ENCODE peak calls at places on chromosomes 11 and 22, in ten cellular contexts. Q is cortex of kidney; G is activated CD4-positive, CD25-positive, alpha-beta regulatory T cell; D is astrocyte of the spinal cord; H is NCI-H510A treated with DMSO at 0.1 percent for 48 hours; C is kidney tubule cell; T is effector memory CD8-positive, alpha-beta T cell; Y is HEK293T; S is activated CD4-positive, alpha-beta T cell treated with anti-CD3 and anti-CD28 coated beads, Interleukin-2, amount 50 U/mL, for 24 hours; P is NCI-H146. K is an unnamed sample.
A peak's percentile ranks its signal among the peaks of the same experiment; 100 is the strongest.

GRCh38 chr11:19577849-19578619 is 134.6 kb upstream of the NAV2 start:
- DNase-seq in Q (no peak), G (no peak), D (peak; percentile 85), H (no peak), C (no peak), T (no peak), Y (no peak), S (no peak), P (no peak), K (no peak)

GRCh38 chr22:48316876-48317250 is 1510.8 kb downstream of the BRD1 start:
- DNase-seq in Q (no peak), G (no peak), D (no peak), H (no peak), C (no peak), T (no peak), Y (no peak), S (no peak), P (no peak), K (no peak)

GRCh38 chr11:107354780-107355179 is 102.8 kb downstream of the CWF19L2 start:
- DNase-seq in Q (no peak), G (no peak), D (no peak), H (no peak), C (no peak), T (no peak), Y (no peak), S (no peak), P (no peak), K (no peak)

GRCh38 chr11:96147186-96147585 is 195.8 kb downstream of the MAML2 start:
- DNase-seq in Q (no peak), G (no peak), D (no peak), H (no peak), C (no peak), T (no peak), Y (no peak), S (no peak), P (no peak), K (no peak)

GRCh38 chr22:43504068-43504467 is 92.3 kb downstream of the MPPED1 start:
- DNase-seq in Q (no peak), G (no peak), D (no peak), H (no peak), C (no peak), T (no peak), Y (no peak), S (no peak), P (no peak), K (no peak)

GRCh38 chr22:36741968-36742367 is 34.0 kb downstream of the IFT27 start:
- DNase-seq in Q (no peak), G (no peak), D (no peak), H (no peak), C (no peak), T (no peak), Y (no peak), S (no peak), P (no peak), K (no peak)

GRCh38 chr11:34439521-34440258 is 956 bp downstream of the CAT start:
- DNase-seq in Q (no peak), G (no peak), D (no peak), H (no peak), C (peak; percentile 19), T (no peak), Y (no peak), S (no peak), P (peak; percentile 11), K (peak; percentile 28)

GRCh38 chr11:129252621-129253020 is 60.5 kb upstream of the ARHGAP32 start:
- DNase-seq in Q (no peak), G (no peak), D (no peak), H (no peak), C (peak; percentile 38), T (no peak), Y (no peak), S (no peak), P (peak; percentile 2), K (no peak)

GRCh38 chr22:46671824-46672432 is 51.7 kb downstream of the GRAMD4 start:
- DNase-seq in Q (no peak), G (no peak), D (no peak), H (no peak), C (no peak), T (no peak), Y (no peak), S (no peak), P (no peak), K (no peak)

GRCh38 chr11:47469411-47470179 is 20.7 kb upstream of the RAPSN start:
- DNase-seq in Q (no peak), G (no peak), D (peak; percentile 30), H (no peak), C (no peak), T (no peak), Y (no peak), S (no peak), P (no peak), K (no peak)

GRCh38 chr11:116257092-116257491 is 515.7 kb downstream of the BUD13 start:
- DNase-seq in Q (no peak), G (no peak), D (no peak), H (peak; percentile 34), C (no peak), T (no peak), Y (peak; percentile 37), S (no peak), P (no peak), K (peak; percentile 31)

GRCh38 chr11:124195419-124195734 is 12.2 kb downstream of the OR10D3 start:
- DNase-seq in Q (no peak), G (no peak), D (no peak), H (no peak), C (no peak), T (no peak), Y (no peak), S (no peak), P (no peak), K (no peak)

GRCh38 chr11:76835928-76836612 is 24.6 kb upstream of the ACER3 start:
- DNase-seq in Q (no peak), G (no peak), D (peak; percentile 58), H (no peak), C (no peak), T (no peak), Y (no peak), S (no peak), P (no peak), K (peak; percentile 56)

GRCh38 chr11:128790200-128790599 is 76.9 kb downstream of the KCNJ1 start:
- DNase-seq in Q (no peak), G (no peak), D (peak; percentile 68), H (no peak), C (no peak), T (no peak), Y (no peak), S (no peak), P (no peak), K (no peak)

GRCh38 chr22:48410536-48410935 is 1417.1 kb downstream of the BRD1 start:
- DNase-seq in Q (no peak), G (no peak), D (no peak), H (no peak), C (no peak), T (no peak), Y (no peak), S (no peak), P (no peak), K (no peak)

GRCh38 chr11:66359662-66360087 is 11.9 kb downstream of the SLC29A2 start:
- DNase-seq in Q (no peak), G (no peak), D (no peak), H (no peak), C (no peak), T (no peak), Y (no peak), S (no peak), P (no peak), K (peak; percentile 37)

GRCh38 chr22:39349506-39349966 is 255 bp upstream of the SYNGR1 start:
- DNase-seq in Q (no peak), G (no peak), D (no peak), H (no peak), C (no peak), T (no peak), Y (peak; percentile 90), S (no peak), P (peak; percentile 38), K (peak; percentile 51)

GRCh38 chr22:31185056-31185455 is 25.1 kb downstream of the RNF185 start:
- DNase-seq in Q (no peak), G (no peak), D (peak; percentile 7), H (no peak), C (no peak), T (no peak), Y (no peak), S (no peak), P (no peak), K (no peak)

K was measured in DMS53.